ENCODE peak calls at places on chromosomes 2 and 18, in five cellular contexts. O, E, X, Q and W are unnamed samples.

GRCh38 chr2:86622878-86623548 is 652 bp downstream of the RNF103 start:
- DNase-seq in O (peak; percentile 71), E (no peak), X (no peak), Q (no peak), W (peak; percentile 23)

GRCh38 chr2:142914507-142915313 is 37.2 kb downstream of the KYNU start:
- DNase-seq in O (no peak), E (no peak), X (no peak), Q (peak; percentile 75), W (no peak)

GRCh38 chr2:144096531-144096930 is 423.4 kb downstream of the ZEB2 start:
- DNase-seq in O (no peak), E (no peak), X (no peak), Q (no peak), W (peak; percentile 62)

GRCh38 chr2:178530625-178531142 is 50.4 kb downstream of the PLEKHA3 start:
- DNase-seq in O (no peak), E (no peak), X (no peak), Q (peak; percentile 96), W (no peak)

GRCh38 chr2:195320416-195320973 is 336.5 kb upstream of the SLC39A10 start:
- DNase-seq in O (no peak), E (no peak), X (no peak), Q (no peak), W (no peak)

GRCh38 chr2:173652731-173653426 is 298.2 kb downstream of the CDCA7 start:
- DNase-seq in O (no peak), E (peak; percentile 91), X (peak; percentile 96), Q (no peak), W (peak; percentile 93)

GRCh38 chr2:98768765-98769476 is 38.0 kb upstream of the MGAT4A start:
- DNase-seq in O (no peak), E (no peak), X (peak; percentile 10), Q (no peak), W (no peak)

GRCh38 chr2:234836251-234836650 is 115.6 kb upstream of the SH3BP4 start:
- DNase-seq in O (no peak), E (no peak), X (no peak), Q (no peak), W (no peak)

GRCh38 chr2:75071766-75072165 is 113.3 kb downstream of the POLE4 start:
- DNase-seq in O (no peak), E (no peak), X (no peak), Q (no peak), W (no peak)

GRCh38 chr18:24534271-24534670 is 73.8 kb downstream of the HRH4 start:
- DNase-seq in O (no peak), E (no peak), X (no peak), Q (no peak), W (no peak)

GRCh38 chr18:51575171-51575570 is 377.7 kb upstream of the MEX3C start:
- DNase-seq in O (no peak), E (no peak), X (no peak), Q (no peak), W (no peak)

GRCh38 chr2:162166745-162167144 is 14.7 kb upstream of the GCG start:
- DNase-seq in O (no peak), E (no peak), X (no peak), Q (no peak), W (no peak)

GRCh38 chr2:23649285-23649684 is 264.3 kb downstream of the KLHL29 start:
- DNase-seq in O (no peak), E (no peak), X (no peak), Q (no peak), W (no peak)

GRCh38 chr2:109339519-109339991 is 210.6 kb downstream of the SH3RF3 start:
- DNase-seq in O (no peak), E (peak; percentile 61), X (peak; percentile 81), Q (no peak), W (peak; percentile 84)

GRCh38 chr18:50751490-50751889 is 68.3 kb downstream of the MRO start:
- DNase-seq in O (no peak), E (no peak), X (no peak), Q (no peak), W (no peak)

GRCh38 chr18:77140439-77141109 is 8.0 kb upstream of the MBP start:
- DNase-seq in O (peak; percentile 46), E (no peak), X (no peak), Q (no peak), W (no peak)

GRCh38 chr2:204722691-204723090 is 177.4 kb downstream of the PARD3B start:
- DNase-seq in O (no peak), E (no peak), X (no peak), Q (no peak), W (no peak)
- H3K4me3 ChIP-seq in O (no peak overlapping the region), E (no peak overlapping the region), X (no peak overlapping the region), Q (no peak overlapping the region), W (no peak overlapping the region)

GRCh38 chr18:62189208-62189607 is 2.2 kb downstream of the RELCH start:
- DNase-seq in O (no peak), E (no peak), X (no peak), Q (no peak), W (no peak)
- H3K4me3 ChIP-seq in O (no peak overlapping the region), E (peak overlapping the region; percentile 82), X (peak overlapping the region; percentile 97), Q (peak overlapping the region; percentile 99), W (peak overlapping the region; percentile 94)

GRCh38 chr2:20011276-20012031 is 1.0 kb downstream of the MATN3 start:
- DNase-seq in O (no peak), E (no peak), X (no peak), Q (no peak), W (no peak)
- H3K4me3 ChIP-seq in O (no peak overlapping the region), E (no peak overlapping the region), X (no peak overlapping the region), Q (no peak overlapping the region), W (no peak overlapping the region)

GRCh38 chr2:1988594-1988993 is 244.3 kb upstream of the PXDN start:
- DNase-seq in O (no peak), E (no peak), X (no peak), Q (no peak), W (no peak)
- H3K4me3 ChIP-seq in O (no peak overlapping the region), E (no peak overlapping the region), X (no peak overlapping the region), Q (no peak overlapping the region), W (no peak overlapping the region)

DNA sequence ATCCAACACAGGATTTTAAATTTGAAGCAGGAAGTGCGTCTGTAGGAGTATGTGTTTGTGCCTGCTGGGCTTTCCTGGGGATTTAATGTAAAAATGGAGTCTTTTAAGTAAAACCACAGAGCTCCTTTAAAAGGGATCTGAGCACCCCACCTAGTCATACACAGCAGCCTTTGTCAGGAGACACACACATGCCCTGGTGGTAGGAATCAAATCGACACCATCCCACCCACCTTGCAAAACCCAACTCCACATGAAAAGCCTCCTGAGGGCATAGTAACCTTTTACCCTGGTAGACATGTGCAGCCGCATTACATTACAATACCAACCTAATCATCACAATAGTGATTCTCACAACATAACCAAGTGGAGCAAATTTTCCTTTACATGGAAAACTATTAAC is 29.0 kb downstream of the UXS1 start:
- DNase-seq in O (no peak), E (no peak), X (no peak), Q (no peak), W (no peak)
- H3K4me3 ChIP-seq in O (no peak overlapping the region), E (no peak overlapping the region), X (no peak overlapping the region), Q (no peak overlapping the region), W (no peak overlapping the region)

GRCh38 chr2:224956706-224957105 is 85.6 kb downstream of the DOCK10 start:
- DNase-seq in O (no peak), E (no peak), X (no peak), Q (no peak), W (no peak)

GRCh38 chr2:224957540-224958465 is 84.5 kb downstream of the DOCK10 start:
- DNase-seq in O (no peak), E (no peak), X (no peak), Q (peak; percentile 74), W (peak; percentile 49)

GRCh38 chr2:224954980-224955379 is 87.3 kb downstream of the DOCK10 start:
- DNase-seq in O (no peak), E (no peak), X (no peak), Q (no peak), W (no peak)

GRCh38 chr2:224958873-224959272 is 83.4 kb downstream of the DOCK10 start:
- DNase-seq in O (no peak), E (no peak), X (peak; percentile 61), Q (no peak), W (no peak)

DNA sequence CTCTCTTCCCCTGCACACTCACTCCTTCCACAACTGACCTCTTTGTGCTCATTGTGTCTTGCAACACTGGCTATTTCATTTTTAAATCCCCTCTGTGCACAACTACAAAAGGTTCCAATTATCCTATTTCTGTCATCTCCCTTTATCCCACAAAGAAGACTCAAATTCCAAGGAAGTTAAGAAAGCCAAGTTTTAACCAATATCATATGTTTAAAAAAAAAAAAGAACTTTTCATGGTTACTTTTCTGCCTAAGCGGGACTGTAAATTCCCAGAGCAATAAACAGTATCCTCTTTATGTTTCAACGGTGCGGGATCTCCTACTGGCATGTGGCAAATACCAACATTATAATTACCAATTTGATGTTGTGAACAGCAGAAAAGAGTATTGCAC is 83.8 kb downstream of the DOCK10 start:
- DNase-seq in O (no peak), E (peak; percentile 76), X (peak; percentile 84), Q (no peak), W (peak; percentile 74)
- H3K4me3 ChIP-seq in O (no peak overlapping the region), E (no peak overlapping the region), X (no peak overlapping the region), Q (peak overlapping the region; percentile 24), W (peak overlapping the region; percentile 32)

GRCh38 chr2:128300621-128301020 is 18.0 kb downstream of the HS6ST1 start:
- DNase-seq in O (no peak), E (no peak), X (no peak), Q (no peak), W (no peak)

GRCh38 chr2:128302011-128302743 is 16.5 kb downstream of the HS6ST1 start:
- DNase-seq in O (no peak), E (no peak), X (no peak), Q (no peak), W (no peak)

GRCh38 chr2:128301501-128301966 is 17.1 kb downstream of the HS6ST1 start:
- DNase-seq in O (no peak), E (peak; percentile 96), X (peak; percentile 98), Q (no peak), W (peak; percentile 94)

GRCh38 chr2:128300151-128300550 is 18.5 kb downstream of the HS6ST1 start:
- DNase-seq in O (no peak), E (no peak), X (no peak), Q (no peak), W (no peak)

GRCh38 chr2:128301021-128301420 is 17.6 kb downstream of the HS6ST1 start:
- DNase-seq in O (no peak), E (no peak), X (no peak), Q (no peak), W (no peak)
- H3K4me3 ChIP-seq in O (no peak overlapping the region), E (no peak overlapping the region), X (no peak overlapping the region), Q (no peak overlapping the region), W (no peak overlapping the region)

DNA sequence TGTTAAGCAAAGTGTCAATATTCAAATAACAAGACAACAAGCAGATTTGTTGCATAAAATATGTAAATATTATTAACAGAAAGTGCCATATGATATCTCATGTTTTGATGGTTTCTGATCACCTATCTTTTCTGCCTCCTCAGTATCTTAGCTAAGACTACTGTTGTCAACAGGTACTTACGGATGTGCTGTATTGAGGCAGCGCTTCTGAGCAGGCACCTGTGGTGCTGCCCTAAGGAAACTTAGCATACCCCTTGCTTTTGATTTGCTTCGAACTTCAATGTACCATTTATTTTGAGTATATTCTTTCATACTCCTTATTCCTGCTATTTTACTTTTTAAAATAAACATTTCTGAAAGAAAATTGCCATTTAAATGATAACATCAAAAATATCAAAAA is 5.9 kb downstream of the FIGN start:
- DNase-seq in O (no peak), E (no peak), X (no peak), Q (no peak), W (no peak)
- H3K4me3 ChIP-seq in O (no peak overlapping the region), E (no peak overlapping the region), X (peak overlapping the region; percentile 20), Q (no peak overlapping the region), W (no peak overlapping the region)